ENCODE peak calls at places on chromosomes 5 and 9, in five cellular contexts. A is GM12878, K is esophagus squamous epithelium, T is astrocyte of the spinal cord, Y is endodermal cell. M is an unnamed sample.

GRCh38 chr5:135269828-135270545 is 129.0 kb downstream of the MACROH2A1 start:
- DNase-seq in T (peak; percentile 79), K (no peak), Y (no peak), A (no peak), M (no peak)

GRCh38 chr5:116453920-116454319 is 120.7 kb downstream of the SEMA6A start:
- DNase-seq in A (no peak), K (no peak), Y (peak; percentile 50), T (no peak), M (no peak)

GRCh38 chr5:124692324-124692723 is 54.1 kb downstream of the ZNF608 start:
- DNase-seq in K (no peak), Y (no peak), T (peak; percentile 61), A (no peak), M (no peak)

GRCh38 chr5:66897355-66897754 is 299.2 kb downstream of the CD180 start:
- DNase-seq in T (no peak), A (no peak), K (no peak), Y (no peak), M (no peak)

GRCh38 chr5:179275941-179276837 is 69.1 kb downstream of the ADAMTS2 start:
- DNase-seq in Y (no peak), A (no peak), K (no peak), T (peak; percentile 90), M (peak; percentile 83)

GRCh38 chr9:76400534-76401096 is 6.4 kb upstream of the RFK start:
- DNase-seq in Y (no peak), K (no peak), T (no peak), A (no peak), M (no peak)

GRCh38 chr9:70924380-70924779 is 197.0 kb downstream of the TRPM3 start:
- DNase-seq in T (peak; percentile 90), K (no peak), Y (no peak), A (no peak), M (no peak)

GRCh38 chr5:164359260-164359930 is 854.0 kb downstream of the MAT2B start:
- DNase-seq in T (no peak), A (no peak), K (no peak), Y (no peak), M (no peak)

GRCh38 chr9:11204521-11204920 is 591.7 kb upstream of the PTPRD start:
- DNase-seq in A (no peak), T (no peak), Y (no peak), K (no peak), M (no peak)

GRCh38 chr9:134168731-134169130 is 4.4 kb upstream of the RNU6ATAC start:
- DNase-seq in T (no peak), Y (peak; percentile 81), A (no peak), K (no peak), M (no peak)
- TF ChIP-seq CTCF in T (peak; percentile 36), Y (peak; percentile 64), A (no peak), K (no peak), M (peak; percentile 9)

DNA sequence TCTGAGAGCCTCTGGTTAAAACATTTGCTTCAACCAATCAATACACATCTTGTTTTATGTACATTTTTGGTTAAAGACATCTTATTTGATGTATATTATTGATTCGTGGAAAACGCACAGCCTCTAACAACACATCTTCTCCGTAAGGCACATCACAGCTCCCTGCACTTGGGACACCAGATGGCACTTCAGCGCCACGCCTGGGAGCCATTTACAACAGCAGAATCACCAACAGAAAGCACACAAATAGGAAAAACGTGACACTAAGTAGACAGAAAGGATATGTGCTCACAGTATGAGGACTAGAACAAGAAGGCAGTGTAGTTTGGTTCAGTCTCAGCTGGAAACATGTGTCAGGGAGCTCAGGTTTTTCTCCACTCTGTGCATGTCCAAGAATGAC is 199.7 kb downstream of the ROR2 start:
- DNase-seq in A (no peak), Y (no peak), K (no peak), T (no peak), M (no peak)
- TF ChIP-seq CTCF in A (peak; percentile 4), Y (no peak), K (no peak), T (no peak), M (no peak)

GRCh38 chr9:136578915-136579637 is 33.2 kb upstream of the NOTCH1 start:
- DNase-seq in Y (peak; percentile 84), A (no peak), T (no peak), K (no peak), M (no peak)
- TF ChIP-seq CTCF in Y (peak; percentile 47), A (no peak), T (no peak), K (no peak), M (no peak)

DNA sequence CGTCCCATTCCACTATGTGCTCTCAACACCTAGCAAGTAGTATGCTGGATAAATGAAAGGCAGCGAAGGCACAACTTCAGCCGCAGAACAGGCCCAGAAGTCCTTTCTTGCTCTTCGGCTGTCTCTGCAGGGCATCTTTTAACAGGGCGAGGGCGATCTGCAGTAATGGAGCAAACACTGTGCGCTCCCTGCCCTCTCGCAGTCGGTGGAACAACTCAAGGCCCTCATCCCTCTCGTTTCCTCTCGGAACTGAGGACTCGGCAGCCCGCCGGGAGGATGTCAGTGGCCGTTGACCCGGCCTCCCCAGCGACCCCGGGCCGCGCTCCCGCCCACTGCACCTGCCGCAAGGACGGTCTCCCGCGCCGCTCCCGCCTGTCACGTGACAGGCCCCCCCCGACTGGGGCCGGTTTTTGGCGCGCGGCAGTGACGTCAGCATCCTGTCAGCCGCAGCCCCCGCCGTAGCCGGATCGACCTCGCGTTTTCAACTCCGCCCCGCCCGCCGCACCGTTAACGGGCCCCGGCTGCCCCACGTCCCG is 1.1 kb downstream of the ZNF367 start:
- DNase-seq in A (peak; percentile 48), Y (peak; percentile 95), K (peak; percentile 53), T (peak; percentile 82), M (no peak)
- TF ChIP-seq CTCF in A (peak; percentile 2), Y (peak; percentile 13), K (peak; percentile 30), T (no peak), M (no peak)

DNA sequence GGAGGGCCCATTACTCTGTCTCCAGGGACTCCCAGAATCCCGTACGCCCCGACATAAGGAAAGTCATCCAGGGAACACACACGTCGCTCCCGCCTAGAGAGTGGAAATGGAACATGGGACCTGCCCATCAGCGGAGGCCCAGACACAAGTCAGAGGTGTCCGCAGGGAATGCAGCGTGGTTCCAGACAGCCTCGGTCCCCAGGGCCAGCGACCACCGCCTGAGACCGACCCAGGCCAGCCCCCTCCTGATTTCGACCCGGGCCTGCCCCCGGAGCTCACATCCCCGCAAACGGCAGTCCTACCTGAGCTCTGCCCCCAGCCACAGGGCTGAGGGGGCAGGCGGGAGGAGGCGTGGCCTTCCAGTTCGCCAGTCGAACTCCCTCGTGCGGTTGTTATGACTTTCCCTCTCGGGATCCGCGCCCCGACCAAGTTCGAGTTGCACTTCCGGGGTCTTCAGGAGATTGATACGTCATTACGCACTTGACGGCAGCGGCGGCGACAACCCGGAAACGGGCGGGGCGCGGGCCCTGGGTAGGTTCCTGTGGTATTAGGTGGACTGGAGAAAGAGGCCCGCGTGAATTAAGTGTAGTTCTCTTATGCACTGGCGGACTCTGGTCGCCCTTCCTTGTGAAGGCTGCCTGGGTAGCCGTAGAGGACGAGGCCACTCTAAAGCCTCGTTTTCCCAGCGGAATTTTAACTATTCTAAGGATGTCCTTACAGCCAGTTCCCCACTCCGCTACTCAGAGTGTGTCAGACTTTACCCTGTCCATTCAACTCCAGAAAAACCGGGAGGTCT is 370.0 kb upstream of the POU5F2 start:
- DNase-seq in A (peak; percentile 69), K (peak; percentile 73), T (peak; percentile 98), Y (peak; percentile 98), M (peak; percentile 94)
- TF ChIP-seq CTCF in A (no peak), K (peak; percentile 27), T (peak; percentile 23), Y (peak; percentile 43), M (no peak)

GRCh38 chr9:19230356-19231125 is at the start of gene DENND4C:
- DNase-seq in Y (peak; percentile 96), K (peak; percentile 19), T (peak; percentile 87), A (peak; percentile 66), M (peak; percentile 56)

GRCh38 chr9:19232117-19232829 is 1.8 kb downstream of the DENND4C start:
- DNase-seq in A (no peak), Y (no peak), K (no peak), T (peak; percentile 23), M (no peak)

GRCh38 chr9:19233344-19233743 is 2.9 kb downstream of the DENND4C start:
- DNase-seq in A (no peak), K (no peak), Y (no peak), T (no peak), M (no peak)

GRCh38 chr9:19231126-19232035 is 888 bp downstream of the DENND4C start:
- DNase-seq in T (peak; percentile 15), A (no peak), Y (no peak), K (no peak), M (no peak)

DNA sequence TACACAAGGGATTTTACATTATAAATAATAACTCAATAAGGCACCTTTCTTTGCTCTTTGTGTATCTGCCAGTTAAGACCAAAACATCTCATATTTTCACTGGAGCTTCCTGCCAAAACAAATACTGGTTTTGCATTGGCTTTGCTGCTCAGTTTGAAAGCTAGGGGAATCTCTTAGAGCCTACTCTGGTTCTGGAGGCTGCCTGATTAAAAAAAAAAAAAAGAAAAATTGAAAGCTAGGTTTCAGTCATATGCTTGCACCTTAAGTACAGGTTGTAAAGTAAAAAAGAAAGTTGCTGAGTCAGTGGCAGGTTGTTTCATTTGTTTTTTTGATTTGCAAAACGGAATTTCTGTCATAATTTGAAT is 2.3 kb downstream of the DENND4C start:
- DNase-seq in T (peak; percentile 63), A (peak; percentile 46), Y (no peak), K (no peak), M (no peak)
- TF ChIP-seq CTCF in T (no peak), A (no peak), Y (no peak), K (no peak), M (no peak)

GRCh38 chr5:158805195-158805594 is 294.5 kb downstream of the EBF1 start:
- DNase-seq in T (no peak), A (no peak), Y (no peak), K (no peak), M (no peak)
- TF ChIP-seq CTCF in T (no peak), A (no peak), Y (no peak), K (no peak), M (no peak)

M was measured in kidney epithelial cell.